ENCODE peak calls at places on chromosomes 12 and 14, in five cellular contexts. N is psoas muscle, V is body of pancreas, J is aorta, T is HepG2. Y is an unnamed sample.

GRCh38 chr14:59630281-59630963 is 53.8 kb upstream of the CCDC175 start:
- ATAC-seq in N (no peak), V (no peak), J (peak; percentile 81), T (peak; percentile 75), Y (no peak)

GRCh38 chr12:121217066-121217465 is 7.1 kb downstream of the P2RX4 start:
- ATAC-seq in N (no peak), V (no peak), J (no peak), T (peak; percentile 69), Y (no peak)

GRCh38 chr14:75232597-75232996 is 46.0 kb upstream of the FOS start:
- ATAC-seq in N (no peak), V (no peak), J (no peak), T (no peak), Y (no peak)

GRCh38 chr12:56520025-56520810 is 1.4 kb upstream of the RBMS2 start:
- ATAC-seq in N (peak; percentile 41), V (no peak), J (peak; percentile 55), T (no peak), Y (peak; percentile 41)

GRCh38 chr12:92570056-92570753 is 132.6 kb upstream of the PLEKHG7 start:
- ATAC-seq in N (peak; percentile 63), V (peak; percentile 82), J (peak; percentile 88), T (peak; percentile 78), Y (peak; percentile 57)

GRCh38 chr14:60349663-60350365 is 100.8 kb downstream of the PPM1A start:
- ATAC-seq in N (no peak), V (peak; percentile 64), J (no peak), T (peak; percentile 83), Y (no peak)

GRCh38 chr12:92928431-92928961 is 599 bp downstream of the EEA1 start:
- ATAC-seq in N (peak; percentile 41), V (peak; percentile 57), J (peak; percentile 74), T (peak; percentile 53), Y (peak; percentile 53)

GRCh38 chr14:58746261-58746660 is 108.5 kb downstream of the DACT1 start:
- ATAC-seq in N (no peak), V (peak; percentile 60), J (no peak), T (no peak), Y (no peak)

GRCh38 chr12:110371408-110372055 is 32.0 kb downstream of the ANAPC7 start:
- ATAC-seq in N (no peak), V (no peak), J (peak; percentile 47), T (no peak), Y (no peak)

GRCh38 chr14:92472860-92473259 is 40.7 kb upstream of the RIN3 start:
- ATAC-seq in N (no peak), V (no peak), J (no peak), T (no peak), Y (no peak)

DNA sequence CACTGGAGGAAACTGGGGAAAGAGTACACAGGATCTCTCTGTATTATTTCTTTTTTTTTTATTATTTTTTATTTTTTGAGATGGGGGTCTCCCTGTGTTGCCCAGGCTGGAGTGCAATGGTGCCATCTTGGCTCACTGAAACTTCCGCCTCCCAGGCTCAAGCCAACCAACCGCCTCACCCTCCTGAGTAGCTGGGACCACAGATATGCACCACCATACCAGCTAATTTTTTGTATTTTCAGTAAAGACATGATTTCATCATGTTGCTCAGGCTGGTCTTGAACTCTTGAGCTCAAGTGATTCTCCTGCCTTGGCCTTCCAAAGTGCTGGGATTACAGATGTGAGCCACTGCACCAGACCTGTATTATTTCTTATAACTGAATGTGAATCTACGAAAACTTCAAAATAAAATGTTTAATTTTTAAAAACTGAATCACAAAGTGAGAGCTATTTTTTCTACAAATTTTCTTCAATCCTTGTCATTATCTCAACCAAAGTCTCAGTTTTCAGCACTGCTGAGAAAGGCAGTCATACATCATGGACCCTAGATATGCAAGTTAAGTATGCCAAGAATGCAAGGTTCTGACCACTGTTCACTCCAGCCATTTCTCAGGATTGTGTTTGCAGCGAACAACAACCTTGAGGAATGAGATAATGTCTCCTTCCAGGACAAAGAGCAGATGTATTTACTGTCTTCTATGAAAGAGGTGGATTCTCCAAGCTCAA is 2.4 kb downstream of the EAPP start:
- ATAC-seq in N (no peak), V (no peak), J (no peak), T (no peak), Y (no peak)
- H3K4me3 ChIP-seq in N (peak overlapping the region; percentile 84), V (no peak overlapping the region), J (no peak overlapping the region), T (no peak overlapping the region), Y (no peak overlapping the region)

GRCh38 chr12:75509621-75510020 is 1.8 kb downstream of the KRR1 start:
- ATAC-seq in N (no peak), V (no peak), J (no peak), T (no peak), Y (no peak)
- H3K4me3 ChIP-seq in N (peak overlapping the region; percentile 91), V (no peak overlapping the region), J (no peak overlapping the region), T (peak overlapping the region; percentile 89), Y (no peak overlapping the region)

DNA sequence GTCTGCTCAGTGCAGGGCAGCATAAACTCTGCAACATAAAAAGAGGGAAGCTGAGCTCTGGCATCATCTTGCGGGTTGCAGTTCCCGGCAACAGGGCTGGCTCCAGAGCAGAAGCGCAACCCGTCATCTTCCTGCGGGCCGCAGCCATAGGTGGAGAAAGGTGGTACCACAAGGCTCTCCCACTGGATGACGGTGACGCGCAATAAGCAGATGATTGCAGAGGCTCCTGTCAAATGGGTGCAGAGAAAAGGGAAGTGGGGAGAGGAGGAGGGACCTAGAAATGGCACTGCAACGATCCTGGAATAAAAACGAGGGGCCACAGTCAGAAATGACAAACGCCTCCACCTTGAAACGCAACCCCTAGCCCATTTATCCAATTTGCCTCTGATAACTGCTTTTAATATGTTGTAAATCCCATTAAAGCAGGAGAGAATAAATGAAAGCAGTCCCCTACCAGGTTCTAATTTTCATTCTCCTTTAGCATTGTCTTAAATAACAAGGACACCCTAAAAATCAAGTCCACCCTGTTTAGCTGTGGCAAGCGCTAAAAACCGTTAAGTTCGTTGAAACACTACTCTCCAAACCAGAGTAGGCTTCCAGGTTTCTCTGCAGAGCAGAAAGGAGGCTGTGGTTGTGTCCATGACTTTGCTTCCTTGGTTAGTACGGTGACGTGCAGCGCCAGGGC is 30.9 kb upstream of the TUBA1C start:
- ATAC-seq in N (no peak), V (no peak), J (peak; percentile 42), T (no peak), Y (peak; percentile 8)
- H3K4me3 ChIP-seq in N (peak overlapping the region; percentile 76), V (no peak overlapping the region), J (no peak overlapping the region), T (no peak overlapping the region), Y (no peak overlapping the region)

GRCh38 chr12:108825205-108825950 is 32.0 kb downstream of the SSH1 start:
- ATAC-seq in N (no peak), V (no peak), J (no peak), T (no peak), Y (no peak)
- H3K4me3 ChIP-seq in N (peak overlapping the region; percentile 35), V (no peak overlapping the region), J (no peak overlapping the region), T (no peak overlapping the region), Y (peak overlapping the region; percentile 17)

GRCh38 chr12:118611295-118611694 is 234.9 kb downstream of the SUDS3 start:
- ATAC-seq in N (peak; percentile 51), V (peak; percentile 95), J (peak; percentile 68), T (no peak), Y (peak; percentile 85)
- H3K4me3 ChIP-seq in N (no peak overlapping the region), V (no peak overlapping the region), J (no peak overlapping the region), T (no peak overlapping the region), Y (no peak overlapping the region)

DNA sequence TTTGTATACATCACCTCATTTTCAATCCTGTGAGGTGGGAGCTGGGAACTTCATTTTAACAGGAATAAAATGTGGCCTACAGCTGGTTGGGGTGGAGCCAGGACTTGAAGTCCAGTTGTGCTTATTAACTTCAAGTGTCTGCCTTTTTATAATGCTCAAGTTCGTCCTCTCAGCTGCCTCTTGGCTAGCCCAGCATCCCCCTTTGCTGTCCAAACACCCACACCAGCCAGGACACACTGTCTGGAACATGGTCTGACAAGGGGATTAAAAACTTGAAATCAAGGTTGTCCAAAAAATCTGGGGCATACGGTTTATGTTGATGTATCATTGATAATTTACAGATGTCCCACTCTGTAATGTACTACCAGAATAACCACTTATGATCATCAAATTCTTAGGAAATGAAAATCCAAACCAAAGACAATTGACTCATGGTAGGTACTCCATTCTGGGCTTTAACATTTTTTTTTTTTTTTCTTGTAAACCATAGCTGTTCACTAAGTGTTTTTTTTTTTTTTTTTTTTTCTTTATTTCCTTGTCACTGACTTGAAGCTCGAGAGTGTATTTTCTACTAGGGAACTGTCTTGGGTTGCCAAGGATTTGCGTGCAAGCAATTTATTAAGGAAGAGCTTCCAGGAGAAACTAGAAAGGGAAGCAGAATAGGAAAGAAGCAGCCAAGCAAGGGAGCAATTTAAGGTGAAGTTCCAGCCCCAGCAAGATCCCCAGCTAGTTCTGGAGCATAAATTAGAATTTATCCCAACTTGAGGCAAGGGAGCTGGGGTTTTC is 252.2 kb downstream of the EFCAB11 start:
- ATAC-seq in N (peak; percentile 31), V (peak; percentile 9), J (peak; percentile 40), T (no peak), Y (peak; percentile 63)
- H3K4me3 ChIP-seq in N (peak overlapping the region; percentile 82), V (no peak overlapping the region), J (no peak overlapping the region), T (no peak overlapping the region), Y (peak overlapping the region; percentile 25)

GRCh38 chr14:99255621-99256482 is 16.1 kb downstream of the BCL11B start:
- ATAC-seq in N (no peak), V (no peak), J (no peak), T (no peak), Y (no peak)

GRCh38 chr14:99258341-99258781 is 13.6 kb downstream of the BCL11B start:
- ATAC-seq in N (no peak), V (no peak), J (no peak), T (no peak), Y (no peak)

GRCh38 chr14:99256483-99256874 is 15.5 kb downstream of the BCL11B start:
- ATAC-seq in N (no peak), V (no peak), J (no peak), T (no peak), Y (no peak)

GRCh38 chr14:99257673-99258221 is 14.2 kb downstream of the BCL11B start:
- ATAC-seq in N (no peak), V (no peak), J (no peak), T (no peak), Y (no peak)

GRCh38 chr14:99257122-99257672 is 14.8 kb downstream of the BCL11B start:
- ATAC-seq in N (no peak), V (no peak), J (no peak), T (no peak), Y (no peak)
- H3K4me3 ChIP-seq in N (no peak overlapping the region), V (no peak overlapping the region), J (no peak overlapping the region), T (no peak overlapping the region), Y (no peak overlapping the region)

DNA sequence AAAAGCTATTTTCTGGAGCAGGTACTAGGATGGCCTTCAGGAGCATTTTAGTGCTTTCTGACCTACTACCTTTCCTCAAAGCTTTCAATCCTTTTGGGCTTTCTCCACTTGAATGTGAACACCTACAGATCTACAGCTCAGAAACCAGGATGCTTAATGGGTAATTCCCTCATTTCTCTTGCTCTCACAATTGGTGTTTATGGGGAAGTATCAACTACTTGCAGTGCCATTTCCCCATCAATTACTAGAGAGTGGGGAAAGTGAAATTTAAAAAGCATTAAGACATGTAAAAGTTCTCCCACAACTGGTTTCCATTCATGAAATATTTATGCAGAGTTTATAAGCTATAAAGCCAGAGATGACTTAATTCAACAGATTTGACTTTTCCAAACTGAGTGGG is 2.1 kb upstream of the YY1 start:
- ATAC-seq in N (no peak), V (no peak), J (no peak), T (no peak), Y (no peak)
- H3K4me3 ChIP-seq in N (peak overlapping the region; percentile 99), V (no peak overlapping the region), J (peak overlapping the region; percentile 82), T (peak overlapping the region; percentile 94), Y (no peak overlapping the region)

Y was measured in gastroesophageal sphincter.